ENCODE peak calls at places on chromosomes 5 and 9, in seven cellular contexts. W is MCF 10A; Z is epithelial cell of esophagus; I is T-helper 17 cell; J is adipocyte; V is activated CD4-positive, alpha-beta T cell treated with anti-CD3 and anti-CD28 coated beads for 48 hours; T is WTC11. H is an unnamed sample.

GRCh38 chr5:155260798-155261197 is 247.2 kb downstream of the KIF4B start:
- DNase-seq in W (peak; percentile 16), V (no peak), I (no peak), J (no peak), Z (peak; percentile 53), T (peak; percentile 49), H (peak; percentile 13)

GRCh38 chr9:93898502-93899426 is 56.4 kb downstream of the BARX1 start:
- DNase-seq in Z (no peak), I (no peak), W (no peak), V (no peak), J (no peak), T (peak; percentile 5), H (no peak)

GRCh38 chr5:56620903-56621680 is 194.3 kb upstream of the MAP3K1 start:
- DNase-seq in Z (no peak), I (no peak), V (no peak), W (no peak), T (no peak), J (peak; percentile 46), H (peak; percentile 52)

GRCh38 chr9:98117984-98118639 is 910 bp downstream of the TRIM14 start:
- DNase-seq in Z (peak; percentile 40), V (peak; percentile 61), W (peak; percentile 51), I (no peak), T (no peak), J (no peak), H (peak; percentile 29)

GRCh38 chr5:168328804-168329203 is 37.4 kb downstream of the WWC1 start:
- DNase-seq in W (no peak), I (no peak), Z (no peak), V (no peak), J (no peak), T (peak; percentile 70), H (peak; percentile 66)

GRCh38 chr5:126274396-126274795 is 148.8 kb upstream of the GRAMD2B start:
- DNase-seq in J (peak; percentile 4), V (no peak), T (no peak), W (peak; percentile 42), I (no peak), Z (peak; percentile 32), H (no peak)

GRCh38 chr5:135425641-135426040 is 21.5 kb downstream of the DCANP1 start:
- DNase-seq in Z (no peak), I (no peak), J (no peak), T (no peak), V (no peak), W (no peak), H (no peak)

GRCh38 chr9:2740616-2741015 is 23.3 kb downstream of the KCNV2 start:
- DNase-seq in W (peak; percentile 11), Z (no peak), I (no peak), V (no peak), T (no peak), J (no peak), H (no peak)

H was measured in kidney tubule cell.